ENCODE peak calls at places on chromosomes 2 and 18, in ten cellular contexts. K is hypothalamus; S is heart left ventricle; T is colonic mucosa; I is activated CD4-positive, alpha-beta T cell treated with anti-CD3 and anti-CD28 coated beads, Interleukin-2, amount 50 U/mL, for 24 hours; P is stimulated activated CD4-positive, alpha-beta T cell treated with anti-CD3 and anti-CD28 coated beads, TNF-alpha, amount 100 ng/mL, for 24 hours; A is left cardiac atrium; L is IMR-90; E is amygdala; R is EL. H is an unnamed sample.

GRCh38 chr2:171568085-171568484 is 45.8 kb downstream of the CYBRD1 start:
- DNase-seq in K (no peak), S (no peak), T (no peak), I (no peak), P (no peak), A (no peak), L (no peak), E (no peak), R (peak), H (no peak)

GRCh38 chr18:48952287-48953095 is 1.7 kb upstream of the SMAD7 start:
- DNase-seq in K (peak), S (peak), T (peak), I (no peak), P (no peak), A (peak), L (peak), E (peak), R (peak), H (no peak)

GRCh38 chr18:31413137-31413536 is 34.4 kb upstream of the DSG3 start:
- DNase-seq in K (no peak), S (no peak), T (no peak), I (no peak), P (no peak), A (no peak), L (no peak), E (no peak), R (no peak), H (no peak)

GRCh38 chr2:72011356-72011661 is 136.4 kb downstream of the CYP26B1 start:
- DNase-seq in K (no peak), S (no peak), T (no peak), I (no peak), P (no peak), A (no peak), L (no peak), E (no peak), R (no peak), H (no peak)

GRCh38 chr2:50443868-50444267 is 588.1 kb downstream of the NRXN1 start:
- DNase-seq in K (no peak), S (no peak), T (no peak), I (no peak), P (no peak), A (no peak), L (no peak), E (no peak), R (no peak), H (no peak)

GRCh38 chr2:18373081-18373480 is 187.4 kb downstream of the RDH14 start:
- DNase-seq in K (no peak), S (no peak), T (no peak), I (no peak), P (no peak), A (no peak), L (no peak), E (no peak), R (no peak), H (no peak)

GRCh38 chr2:151649966-151650365 is 84.3 kb downstream of the NEB start:
- DNase-seq in K (no peak), S (no peak), T (no peak), I (no peak), P (no peak), A (no peak), L (no peak), E (no peak), R (no peak), H (no peak)

GRCh38 chr2:187879491-187879890 is 325.3 kb upstream of the TFPI start:
- DNase-seq in K (no peak), S (no peak), T (no peak), I (no peak), P (no peak), A (no peak), L (no peak), E (no peak), R (no peak), H (no peak)

GRCh38 chr18:58057291-58057965 is 13.4 kb downstream of the NEDD4L start:
- DNase-seq in K (no peak), S (no peak), T (no peak), I (no peak), P (no peak), A (no peak), L (no peak), E (no peak), R (peak), H (peak)

GRCh38 chr2:219664041-219664440 is 36.6 kb downstream of the SLC4A3 start:
- DNase-seq in K (no peak), S (no peak), T (no peak), I (no peak), P (no peak), A (no peak), L (no peak), E (no peak), R (no peak), H (no peak)

GRCh38 chr2:175001546-175001945 is 3.6 kb downstream of the CHN1 start:
- DNase-seq in K (no peak), S (no peak), T (no peak), I (no peak), P (no peak), A (no peak), L (no peak), E (no peak), R (no peak), H (no peak)

GRCh38 chr18:12744103-12744502 is 41.3 kb downstream of the PSMG2 start:
- DNase-seq in K (no peak), S (no peak), T (no peak), I (no peak), P (no peak), A (no peak), L (peak), E (no peak), R (peak), H (no peak)

GRCh38 chr2:36568533-36569246 is 29.3 kb downstream of the FEZ2 start:
- DNase-seq in K (no peak), S (no peak), T (no peak), I (no peak), P (no peak), A (no peak), L (peak), E (no peak), R (peak), H (no peak)

GRCh38 chr2:19185061-19185460 is 173.4 kb downstream of the OSR1 start:
- DNase-seq in K (no peak), S (no peak), T (no peak), I (no peak), P (no peak), A (no peak), L (peak), E (no peak), R (peak), H (no peak)

GRCh38 chr2:55152475-55153422 is 79.3 kb downstream of the CLHC1 start:
- DNase-seq in K (no peak), S (no peak), T (no peak), I (no peak), P (no peak), A (no peak), L (no peak), E (no peak), R (no peak), H (no peak)

GRCh38 chr2:10322973-10323372 is 20.3 kb downstream of the HPCAL1 start:
- DNase-seq in K (no peak), S (no peak), T (no peak), I (no peak), P (no peak), A (no peak), L (no peak), E (no peak), R (no peak), H (no peak)

GRCh38 chr2:41610501-41611242 is 437.1 kb upstream of the PKDCC start:
- DNase-seq in K (no peak), S (no peak), T (no peak), I (no peak), P (no peak), A (no peak), L (peak), E (no peak), R (peak), H (no peak)

GRCh38 chr2:230870544-230871360 is 6.0 kb downstream of the ITM2C start:
- DNase-seq in K (no peak), S (no peak), T (peak), I (no peak), P (no peak), A (no peak), L (no peak), E (no peak), R (no peak), H (no peak)